ENCODE peak calls at places on chromosomes 12 and 14, in four cellular contexts. Q, P, F and D are unnamed samples.

GRCh38 chr12:30447061-30447750 is 248.5 kb downstream of the IPO8 start:
- DNase-seq in F (no peak), P (no peak), Q (no peak), D (no peak)

GRCh38 chr12:13603951-13604350 is 377.5 kb downstream of the GRIN2B start:
- DNase-seq in F (no peak), P (no peak), Q (no peak), D (no peak)

GRCh38 chr12:131105736-131106356 is 152.1 kb downstream of the ADGRD1 start:
- DNase-seq in P (no peak), Q (peak; percentile 60), F (no peak), D (no peak)

GRCh38 chr14:95286649-95287048 is 33.1 kb downstream of the CLMN start:
- DNase-seq in P (no peak), F (no peak), Q (no peak), D (no peak)

GRCh38 chr12:132285991-132286681 is 43.3 kb downstream of the GALNT9 start:
- DNase-seq in P (peak; percentile 28), Q (no peak), F (no peak), D (peak; percentile 83)

GRCh38 chr12:57135939-57136338 is 7.7 kb downstream of the LRP1 start:
- DNase-seq in P (peak; percentile 80), F (no peak), Q (peak; percentile 79), D (no peak)

GRCh38 chr12:132259364-132259871 is 70.0 kb downstream of the GALNT9 start:
- DNase-seq in P (no peak), Q (no peak), F (no peak), D (no peak)

GRCh38 chr12:19575307-19576243 is 136.3 kb downstream of the AEBP2 start:
- DNase-seq in F (no peak), P (peak; percentile 86), Q (peak; percentile 75), D (peak; percentile 68)

GRCh38 chr12:6230321-6231110 is 30.3 kb downstream of the CD9 start:
- DNase-seq in P (peak; percentile 61), Q (peak; percentile 90), F (peak; percentile 26), D (peak; percentile 65)

GRCh38 chr12:9378430-9378835 is 170.2 kb upstream of the PZP start:
- DNase-seq in Q (no peak), F (no peak), P (no peak), D (peak; percentile 45)

GRCh38 chr12:30928356-30929264 is 2.1 kb downstream of the TSPAN11 start:
- DNase-seq in F (no peak), P (no peak), Q (no peak), D (no peak)

GRCh38 chr12:126055521-126055920 is 990.3 kb downstream of the AACS start:
- DNase-seq in Q (no peak), P (no peak), F (no peak), D (peak; percentile 76)

DNA sequence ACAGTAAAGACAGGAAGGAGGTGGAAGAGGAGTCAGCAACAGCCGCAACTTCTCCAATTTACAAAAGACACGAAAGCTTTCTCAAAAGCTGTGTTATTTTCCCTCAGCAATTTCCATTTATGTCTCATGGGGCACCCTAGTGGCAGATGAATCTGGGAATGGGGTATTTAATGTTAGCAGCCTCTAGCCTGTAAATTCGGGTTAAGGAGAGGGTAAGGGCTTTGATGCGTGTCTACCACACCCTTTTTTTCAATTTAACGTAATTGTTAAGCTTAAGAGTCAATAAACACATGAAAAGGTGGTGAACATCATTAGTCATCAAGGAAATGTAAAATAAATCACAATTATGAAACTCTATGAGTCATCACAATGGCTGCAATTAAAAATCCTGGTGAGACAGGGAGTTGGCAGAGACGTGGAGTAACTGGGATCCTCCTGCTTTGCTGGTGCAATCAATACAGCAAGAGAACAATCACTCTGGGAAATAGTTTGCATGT is 986.4 kb downstream of the AACS start:
- DNase-seq in P (no peak), Q (no peak), F (no peak), D (peak; percentile 95)
- TF ChIP-seq CTCF in P (no peak), Q (no peak), F (no peak), D (peak; percentile 49)

DNA sequence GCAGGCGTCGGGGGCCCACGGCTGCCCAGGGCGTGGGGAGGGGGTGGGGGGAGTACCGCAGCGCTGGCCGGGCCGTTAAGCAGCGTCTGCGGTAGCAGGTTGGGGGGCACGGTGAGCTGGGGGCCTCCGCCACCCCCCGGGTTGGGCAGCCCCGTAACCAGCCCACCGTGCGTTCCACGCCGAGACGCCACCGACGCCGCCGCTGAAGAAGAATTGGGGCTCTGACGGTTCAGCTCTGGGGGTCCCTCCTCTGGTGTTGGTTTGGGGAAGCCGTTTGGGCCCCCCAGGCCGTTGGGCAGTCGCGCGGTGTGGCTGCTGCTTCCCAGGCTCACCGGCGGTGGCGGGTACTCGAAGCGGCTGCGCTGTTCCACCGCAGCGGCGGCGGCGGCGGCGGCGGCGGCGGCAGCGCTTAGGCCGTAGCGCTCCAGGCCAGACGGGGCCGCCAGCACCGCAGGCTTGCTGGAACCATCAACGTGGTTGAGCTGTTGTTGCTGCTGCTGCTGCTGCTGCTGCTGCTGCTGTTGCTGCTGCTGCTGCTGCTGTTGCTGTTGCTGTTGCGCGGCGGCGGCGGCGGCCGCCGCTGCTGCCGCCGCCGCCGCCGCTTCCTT is 1.5 kb downstream of the IRF2BPL start:
- DNase-seq in Q (no peak), P (peak; percentile 40), F (peak; percentile 61), D (no peak)
- TF ChIP-seq CTCF in Q (no peak), P (peak; percentile 13), F (no peak), D (no peak)

DNA sequence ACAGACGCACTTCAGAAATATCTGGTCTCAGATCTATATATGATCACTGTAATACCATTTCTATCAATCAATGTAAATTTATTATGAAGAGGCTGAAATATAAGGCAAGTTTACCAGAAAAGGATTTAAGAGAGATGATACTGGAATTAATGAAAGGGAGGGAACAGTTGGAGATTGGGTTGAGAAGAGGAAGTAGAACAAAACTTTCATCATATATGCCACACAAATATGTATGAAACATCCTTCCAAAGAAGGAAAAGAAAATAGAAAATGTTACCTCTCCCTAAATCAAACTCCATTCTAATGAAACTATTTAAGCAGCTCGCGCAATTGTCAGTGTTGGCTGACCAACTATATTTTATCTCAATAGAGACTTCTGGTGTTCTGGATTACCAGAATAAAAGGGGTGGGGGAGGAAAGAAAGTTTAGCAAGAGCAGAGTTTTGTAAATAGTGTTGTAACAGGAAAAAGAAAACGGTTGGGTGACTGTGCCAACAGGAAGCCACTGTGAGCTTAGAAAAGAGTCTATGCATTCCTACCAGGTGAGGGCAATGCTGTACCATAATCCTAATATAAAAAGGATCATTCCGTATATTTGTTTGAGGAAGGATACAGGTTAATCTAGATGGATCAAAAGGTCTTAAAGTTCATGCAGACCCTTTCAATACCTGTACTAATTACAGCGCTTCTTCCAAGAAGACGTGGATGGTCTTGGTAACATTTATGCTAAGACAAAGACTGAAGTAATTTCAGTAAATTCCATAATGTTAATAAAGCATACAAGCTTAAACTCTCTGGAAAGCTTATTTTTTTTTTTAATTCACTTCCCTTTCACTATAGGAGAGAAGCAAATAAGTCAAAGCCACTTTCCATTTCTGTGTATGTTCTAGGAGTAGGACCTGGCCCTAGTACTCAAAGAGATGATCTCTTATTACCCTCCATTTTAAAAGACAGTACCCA is 14.5 kb upstream of the LLPH start:
- DNase-seq in Q (no peak), F (no peak), P (peak; percentile 58), D (peak; percentile 84)
- TF ChIP-seq CTCF in Q (peak; percentile 38), F (no peak), P (peak; percentile 71), D (peak; percentile 59)

GRCh38 chr12:113073586-113073985 is 17.1 kb downstream of the DTX1 start:
- DNase-seq in Q (no peak), F (no peak), P (no peak), D (no peak)
- TF ChIP-seq CTCF in Q (no peak), F (no peak), P (no peak), D (no peak)

DNA sequence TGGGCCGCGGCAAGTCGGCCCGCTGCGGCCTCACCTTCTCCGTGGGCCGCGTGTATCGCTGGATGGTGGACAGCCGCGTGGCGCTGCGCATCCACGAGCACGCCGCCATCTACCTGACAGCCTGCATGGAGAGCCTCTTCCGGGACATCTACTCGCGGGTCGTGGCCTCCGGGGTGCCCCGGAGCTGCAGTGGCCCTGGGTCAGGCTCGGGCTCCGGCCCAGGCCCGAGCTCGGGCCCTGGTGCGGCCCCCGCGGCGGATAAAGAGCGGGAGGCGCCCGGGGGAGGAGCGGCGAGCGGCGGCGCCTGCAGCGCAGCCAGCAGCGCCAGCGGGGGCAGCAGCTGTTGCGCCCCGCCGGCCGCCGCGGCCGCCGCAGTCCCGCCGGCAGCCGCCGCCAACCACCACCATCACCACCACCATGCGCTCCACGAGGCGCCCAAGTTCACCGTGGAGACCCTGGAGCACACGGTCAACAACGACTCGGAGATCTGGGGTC is 226.2 kb upstream of the CRY1 start:
- DNase-seq in P (no peak), Q (no peak), F (no peak), D (no peak)
- TF ChIP-seq CTCF in P (no peak), Q (no peak), F (no peak), D (no peak)

DNA sequence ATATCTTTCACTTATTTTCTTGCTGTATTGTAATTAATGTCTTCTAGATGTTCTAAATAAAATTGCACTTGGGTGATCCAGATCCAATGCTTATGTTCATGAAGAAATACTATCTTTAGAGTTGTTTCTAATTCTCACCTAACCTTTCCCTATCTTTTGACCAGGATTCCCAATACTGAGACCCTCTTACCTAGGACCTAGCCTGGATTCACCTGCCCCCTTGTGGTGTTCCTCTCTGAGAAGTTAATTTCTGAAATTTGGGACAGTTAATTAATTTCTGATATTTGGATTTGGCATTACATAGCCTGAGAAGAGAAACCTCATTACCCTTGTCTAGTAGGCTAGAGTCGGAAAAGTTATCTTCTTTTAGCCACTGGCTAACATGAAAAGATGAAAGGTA is 29.5 kb downstream of the FOXA1 start:
- DNase-seq in Q (no peak), F (no peak), P (no peak), D (no peak)
- TF ChIP-seq CTCF in Q (no peak), F (no peak), P (no peak), D (no peak)